ENCODE peak calls at places on chromosome 2, in nine cellular contexts. M, X, T, V, J, P, D, I and C are unnamed samples.

GRCh38 chr2:68388358-68388757 is 23.3 kb downstream of the PLEK start:
- DNase-seq in M (no peak), X (no peak), T (no peak), V (no peak), J (no peak), P (no peak), D (peak; percentile 21), I (no peak), C (no peak)

GRCh38 chr2:218081063-218081462 is 12.0 kb downstream of the RUFY4 start:
- DNase-seq in M (no peak), X (no peak), T (no peak), V (no peak), J (no peak), P (no peak), D (peak; percentile 65), I (no peak), C (no peak)

GRCh38 chr2:158395166-158395565 is 61.4 kb downstream of the CCDC148 start:
- DNase-seq in M (no peak), X (peak; percentile 61), T (peak; percentile 50), V (no peak), J (no peak), P (no peak), D (no peak), I (no peak), C (no peak)

GRCh38 chr2:65075605-65076344 is 19.6 kb downstream of the CEP68 start:
- DNase-seq in M (no peak), X (no peak), T (no peak), V (no peak), J (no peak), P (peak; percentile 9), D (no peak), I (peak; percentile 44), C (no peak)

GRCh38 chr2:140880573-140880972 is 1250.2 kb downstream of the LRP1B start:
- DNase-seq in M (no peak), X (peak; percentile 14), T (no peak), V (no peak), J (no peak), P (no peak), D (no peak), I (no peak), C (no peak)

GRCh38 chr2:38077431-38077769 is 1.4 kb upstream of the CYP1B1 start:
- DNase-seq in M (no peak), X (no peak), T (no peak), V (no peak), J (no peak), P (no peak), D (no peak), I (no peak), C (no peak)

GRCh38 chr2:132448771-132449170 is 32.2 kb downstream of the GPR39 start:
- DNase-seq in M (no peak), X (peak; percentile 29), T (peak; percentile 49), V (peak; percentile 25), J (peak; percentile 65), P (no peak), D (no peak), I (peak; percentile 43), C (peak; percentile 9)

GRCh38 chr2:85996591-85996990 is 107.8 kb upstream of the ST3GAL5 start:
- DNase-seq in M (no peak), X (no peak), T (no peak), V (no peak), J (no peak), P (no peak), D (no peak), I (no peak), C (no peak)

GRCh38 chr2:145961846-145962245 is 1441.9 kb upstream of the ZEB2 start:
- DNase-seq in M (no peak), X (peak; percentile 63), T (no peak), V (no peak), J (no peak), P (no peak), D (no peak), I (no peak), C (no peak)

GRCh38 chr2:220682616-220683015 is 889.5 kb downstream of the EPHA4 start:
- DNase-seq in M (no peak), X (peak; percentile 28), T (no peak), V (no peak), J (no peak), P (no peak), D (no peak), I (no peak), C (no peak)

GRCh38 chr2:10993001-10993481 is 81.3 kb downstream of the KCNF1 start:
- DNase-seq in M (no peak), X (peak; percentile 65), T (no peak), V (no peak), J (no peak), P (no peak), D (no peak), I (no peak), C (no peak)

GRCh38 chr2:12714391-12715221 is 2.1 kb upstream of the TRIB2 start:
- DNase-seq in M (no peak), X (peak; percentile 75), T (peak; percentile 19), V (no peak), J (peak; percentile 60), P (no peak), D (no peak), I (no peak), C (no peak)

GRCh38 chr2:129016972-129017371 is 698.3 kb upstream of the HS6ST1 start:
- DNase-seq in M (no peak), X (no peak), T (no peak), V (no peak), J (no peak), P (no peak), D (no peak), I (no peak), C (no peak)

GRCh38 chr2:237734905-237735623 is 63.5 kb upstream of the RBM44 start:
- DNase-seq in M (no peak), X (no peak), T (no peak), V (no peak), J (no peak), P (no peak), D (no peak), I (no peak), C (no peak)

GRCh38 chr2:68709421-68709911 is 25.1 kb upstream of the ARHGAP25 start:
- DNase-seq in M (peak; percentile 61), X (peak; percentile 41), T (peak; percentile 17), V (no peak), J (peak; percentile 82), P (no peak), D (no peak), I (peak; percentile 19), C (peak; percentile 32)

DNA sequence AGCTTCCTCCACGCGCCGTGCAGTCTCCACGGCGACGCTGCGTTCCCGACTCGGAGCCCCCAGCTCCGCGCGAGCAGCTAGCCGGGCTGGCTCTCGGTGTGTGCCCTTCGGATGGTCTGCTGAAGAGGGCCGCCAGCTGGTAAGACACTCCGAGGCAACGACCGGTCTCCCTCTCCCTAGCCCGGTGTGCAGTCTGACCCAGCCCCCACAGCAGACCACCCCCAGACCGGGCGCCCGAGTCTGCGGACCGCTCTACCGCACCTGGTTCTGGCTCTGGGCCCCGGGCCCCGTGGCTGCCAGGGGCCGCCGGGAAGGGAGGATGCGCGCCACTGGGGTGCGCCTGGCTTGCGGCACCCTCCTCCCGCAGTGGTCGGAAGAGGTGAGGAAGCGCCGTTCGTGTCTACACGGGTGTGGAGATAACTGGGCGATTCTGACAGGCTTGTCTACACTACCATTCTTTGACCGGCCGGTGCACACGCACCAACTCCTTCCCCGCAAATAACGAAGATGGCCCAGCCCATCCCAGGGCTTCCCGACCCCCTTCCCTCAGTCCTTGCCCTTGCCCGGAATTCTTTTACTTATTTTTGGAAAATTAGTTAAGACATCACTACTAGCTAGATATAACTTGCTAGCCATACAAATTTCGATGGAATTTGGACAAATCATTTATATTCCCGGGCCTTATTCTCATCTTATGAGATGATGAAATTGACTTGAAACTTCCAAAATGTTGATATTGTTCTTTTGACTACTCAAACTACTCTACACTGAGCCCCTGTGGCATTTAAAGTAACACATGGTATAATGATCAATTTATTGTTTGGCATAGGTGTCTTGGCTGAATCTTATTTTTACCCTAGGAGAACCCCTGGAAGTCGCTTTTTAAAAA is 1.1 kb downstream of the ERICH2 start:
- DNase-seq in M (no peak), X (peak; percentile 25), T (no peak), V (no peak), J (peak; percentile 48), P (no peak), D (no peak), I (peak; percentile 53), C (peak; percentile 46)
- TF ChIP-seq CTCF in M (no peak), X (no peak), T (no peak), V (no peak), J (no peak), P (no peak), D (no peak), I (no peak), C (no peak)

DNA sequence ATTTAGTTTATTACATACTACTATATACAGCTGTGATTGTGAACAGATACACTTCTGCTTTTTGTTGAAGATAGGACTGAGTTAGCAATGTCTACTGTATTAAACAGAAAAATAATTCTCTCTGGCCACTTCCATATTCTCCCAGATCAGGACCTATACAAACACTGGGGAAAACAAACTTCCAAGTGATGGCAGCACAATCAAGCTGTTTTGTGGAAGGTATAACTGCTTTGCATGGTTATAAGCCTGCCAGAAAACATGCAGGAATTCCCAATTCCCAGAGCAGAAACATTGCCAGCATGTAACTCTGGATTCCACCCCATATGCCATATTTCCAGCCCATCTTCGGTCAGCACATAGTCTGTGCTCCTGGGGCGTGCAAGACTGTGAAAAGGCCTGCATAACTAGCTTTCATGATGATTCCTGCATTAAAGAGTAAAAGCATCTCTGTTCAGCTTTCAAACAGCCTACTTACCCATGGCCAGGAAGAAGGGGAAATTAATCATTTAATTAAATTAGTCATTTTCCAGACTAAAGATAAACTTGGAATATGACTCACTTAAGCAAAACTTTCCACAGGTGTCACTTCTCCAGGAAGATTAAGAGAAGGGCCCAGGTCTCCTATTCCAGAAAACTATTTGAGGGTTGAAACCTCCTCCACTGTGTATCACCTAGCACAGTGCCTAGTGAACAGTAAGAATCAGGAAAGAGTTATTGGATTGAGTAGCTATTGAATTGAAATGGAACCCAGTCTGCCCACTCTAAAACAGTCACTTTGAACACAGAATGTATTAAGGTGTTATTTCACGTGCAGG is 280.5 kb downstream of the NRXN1 start:
- DNase-seq in M (no peak), X (peak; percentile 80), T (no peak), V (no peak), J (no peak), P (no peak), D (no peak), I (no peak), C (no peak)
- TF ChIP-seq CTCF in M (no peak), X (no peak), T (no peak), V (no peak), J (no peak), P (no peak), D (no peak), I (no peak), C (no peak)

GRCh38 chr2:219279916-219280516 is 850 bp downstream of the DNAJB2 start:
- DNase-seq in M (no peak), X (no peak), T (no peak), V (no peak), J (no peak), P (no peak), D (peak; percentile 16), I (no peak), C (no peak)
- TF ChIP-seq CTCF in M (peak; percentile 45), X (no peak), T (peak; percentile 2), V (peak; percentile 8), J (no peak), P (peak; percentile 33), D (peak; percentile 14), I (no peak), C (peak; percentile 42)

DNA sequence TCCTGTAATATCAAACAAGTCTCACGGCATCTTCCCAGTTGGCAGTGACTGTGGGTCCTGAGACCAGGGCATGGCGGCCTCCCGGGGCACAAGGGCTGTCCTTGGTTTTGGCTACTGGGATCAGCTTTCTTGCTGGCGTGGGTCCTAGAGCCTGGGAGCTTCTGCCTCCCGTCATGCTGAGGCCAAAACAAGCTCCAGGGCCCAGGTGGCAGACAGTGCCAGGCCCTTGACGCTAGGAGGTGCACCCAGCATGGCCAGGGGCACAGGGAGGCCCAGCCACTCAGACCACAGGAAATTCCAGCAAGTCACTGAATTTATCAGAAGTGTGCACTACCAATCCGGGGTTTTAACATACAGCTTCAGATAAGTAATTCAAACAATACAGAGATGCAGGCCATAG is 184.7 kb downstream of the EIPR1 start:
- DNase-seq in M (no peak), X (no peak), T (no peak), V (no peak), J (no peak), P (no peak), D (no peak), I (no peak), C (no peak)
- TF ChIP-seq CTCF in M (no peak), X (no peak), T (no peak), V (no peak), J (no peak), P (no peak), D (no peak), I (no peak), C (no peak)